ENCODE peak calls at places on chromosome 6, in nine cellular contexts. G is mucosa of descending colon; D is heart right ventricle; J is small intestine; X is neural progenitor cell; A is ovary; Q is PC-3; U is GM23248; M is CD8-positive, alpha-beta memory T cell. L is an unnamed sample.

GRCh38 chr6:131213501-131213990 is 78.3 kb downstream of the AKAP7 start:
- DNase-seq in A (no peak), M (no peak), J (peak; percentile 40), U (peak; percentile 3), Q (no peak), D (no peak), G (no peak), X (peak; percentile 2), L (no peak)

GRCh38 chr6:144922120-144922722 is 637.1 kb downstream of the UTRN start:
- DNase-seq in J (no peak), U (peak; percentile 92), X (no peak), M (no peak), G (no peak), Q (peak; percentile 4), A (no peak), D (no peak), L (no peak)

GRCh38 chr6:107670792-107671199 is 153.3 kb downstream of the SCML4 start:
- DNase-seq in G (no peak), U (peak; percentile 56), D (peak; percentile 84), A (no peak), J (no peak), X (peak; percentile 30), Q (peak; percentile 32), M (no peak), L (no peak)

GRCh38 chr6:39496951-39497350 is 174.4 kb upstream of the KCNK16 start:
- DNase-seq in D (peak; percentile 55), A (peak; percentile 71), U (peak; percentile 48), X (no peak), M (no peak), J (no peak), G (peak; percentile 48), Q (no peak), L (no peak)

GRCh38 chr6:159716247-159717086 is 10.8 kb upstream of the WTAP start:
- DNase-seq in M (no peak), G (no peak), A (no peak), U (peak; percentile 98), D (peak; percentile 21), J (no peak), Q (peak; percentile 61), X (no peak), L (no peak)

GRCh38 chr6:55388161-55388560 is 60.9 kb downstream of the GFRAL start:
- DNase-seq in D (no peak), U (peak; percentile 65), M (no peak), A (no peak), Q (peak; percentile 49), G (no peak), X (no peak), J (no peak), L (no peak)

GRCh38 chr6:81895511-81896185 is 143.2 kb upstream of the TENT5A start:
- DNase-seq in X (no peak), U (peak; percentile 84), G (no peak), D (no peak), Q (peak; percentile 53), M (no peak), A (no peak), J (no peak), L (no peak)

GRCh38 chr6:15955484-15955883 is 173.4 kb upstream of the MYLIP start:
- DNase-seq in X (no peak), G (no peak), Q (no peak), A (no peak), U (no peak), D (no peak), M (no peak), J (no peak), L (no peak)

DNA sequence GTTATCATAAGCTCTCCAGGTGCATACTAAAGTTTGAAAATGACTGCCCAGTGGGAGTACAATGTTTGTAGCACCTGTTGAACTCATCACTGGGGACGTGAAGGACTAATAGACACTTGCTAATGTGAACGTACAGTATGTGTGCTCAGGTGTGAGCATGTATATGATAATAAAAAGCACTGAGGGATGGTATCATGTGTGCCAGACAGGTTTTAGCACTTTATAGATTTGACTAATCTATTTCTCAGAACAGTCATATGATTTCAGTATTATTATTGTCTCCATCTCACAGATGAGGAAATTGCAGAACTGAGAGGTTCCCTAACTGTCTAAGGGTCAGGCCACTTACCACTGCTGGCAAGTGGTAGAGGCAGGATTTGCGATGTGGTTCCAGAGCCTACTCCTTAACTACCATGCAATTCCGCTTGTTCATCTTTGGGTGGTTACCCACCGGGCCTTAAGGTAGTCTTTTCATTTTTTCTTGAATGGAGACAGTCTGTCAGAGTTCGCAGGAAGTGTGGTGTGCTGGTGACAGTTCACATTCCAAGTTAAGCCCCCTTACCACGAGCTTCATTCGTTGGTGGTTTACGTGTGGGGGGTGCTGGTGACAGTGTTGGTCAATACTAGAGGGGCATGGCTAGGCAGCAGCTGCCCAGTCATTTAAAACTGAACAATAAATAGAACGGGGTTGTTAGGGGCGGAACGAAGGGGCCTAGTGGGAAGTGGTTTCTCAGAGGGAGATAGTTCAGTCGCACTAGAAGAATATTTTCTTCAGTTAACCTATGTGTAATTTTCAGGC is 46.8 kb downstream of the RREB1 start:
- DNase-seq in Q (no peak), M (no peak), X (no peak), A (no peak), G (no peak), U (no peak), D (no peak), J (no peak), L (no peak)
- H3K4me3 ChIP-seq in Q (no peak overlapping the region), M (no peak overlapping the region), X (no peak overlapping the region), A (no peak overlapping the region), G (no peak overlapping the region), U (no peak overlapping the region), D (no peak overlapping the region), J (no peak overlapping the region), L (no peak overlapping the region)

DNA sequence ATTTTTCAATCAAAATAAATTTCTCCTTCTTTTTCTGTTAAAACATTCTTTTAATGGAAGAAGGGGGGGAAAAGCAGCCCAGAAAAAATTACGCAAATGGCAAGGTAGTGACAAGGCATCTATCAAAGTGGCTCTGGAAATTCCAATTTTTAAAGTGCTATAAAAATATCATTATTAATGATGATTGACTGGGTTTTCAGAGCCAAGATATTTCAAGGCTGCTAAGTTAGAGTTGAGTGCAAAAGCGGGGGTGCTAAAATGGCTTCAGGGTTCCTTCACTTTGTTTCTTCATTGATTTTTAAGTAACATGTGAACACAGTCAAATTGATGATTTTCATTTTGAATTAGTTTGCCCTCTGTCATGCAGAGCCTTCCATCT is 171.7 kb upstream of the CITED2 start:
- DNase-seq in D (no peak), A (no peak), J (no peak), U (no peak), M (no peak), Q (no peak), G (no peak), X (no peak), L (no peak)
- H3K4me3 ChIP-seq in D (no peak overlapping the region), A (no peak overlapping the region), J (no peak overlapping the region), U (no peak overlapping the region), M (no peak overlapping the region), Q (no peak overlapping the region), G (no peak overlapping the region), X (no peak overlapping the region), L (no peak overlapping the region)

GRCh38 chr6:17281100-17281496 is at the start of gene RBM24:
- DNase-seq in J (peak; percentile 55), Q (peak; percentile 78), M (no peak), X (peak; percentile 91), G (peak; percentile 79), U (peak; percentile 89), A (peak; percentile 69), D (peak; percentile 52), L (no peak)
- H3K4me3 ChIP-seq in J (peak within 1 kb of the TSS; percentile 58), Q (peak within 1 kb of the TSS; percentile 88), M (no peak within 1 kb of the TSS), X (peak within 1 kb of the TSS; percentile 91), G (peak within 1 kb of the TSS; percentile 35), U (peak within 1 kb of the TSS; percentile 95), A (peak within 1 kb of the TSS; percentile 53), D (peak within 1 kb of the TSS; percentile 82), L (peak within 1 kb of the TSS; percentile 35)

GRCh38 chr6:119037941-119038623 is 40.4 kb downstream of the FAM184A start:
- DNase-seq in Q (no peak), A (no peak), X (no peak), J (no peak), U (no peak), G (no peak), M (no peak), D (no peak), L (no peak)

GRCh38 chr6:119037264-119037663 is 41.2 kb downstream of the FAM184A start:
- DNase-seq in G (no peak), J (no peak), A (no peak), X (no peak), U (no peak), M (no peak), D (no peak), Q (no peak), L (no peak)

GRCh38 chr6:119036076-119036475 is 42.4 kb downstream of the FAM184A start:
- DNase-seq in A (no peak), Q (no peak), M (no peak), X (no peak), U (no peak), J (no peak), D (no peak), G (no peak), L (no peak)

GRCh38 chr6:119034827-119035458 is 43.5 kb downstream of the FAM184A start:
- DNase-seq in X (no peak), M (no peak), D (no peak), U (no peak), G (no peak), A (no peak), J (peak; percentile 52), Q (no peak), L (no peak)

DNA sequence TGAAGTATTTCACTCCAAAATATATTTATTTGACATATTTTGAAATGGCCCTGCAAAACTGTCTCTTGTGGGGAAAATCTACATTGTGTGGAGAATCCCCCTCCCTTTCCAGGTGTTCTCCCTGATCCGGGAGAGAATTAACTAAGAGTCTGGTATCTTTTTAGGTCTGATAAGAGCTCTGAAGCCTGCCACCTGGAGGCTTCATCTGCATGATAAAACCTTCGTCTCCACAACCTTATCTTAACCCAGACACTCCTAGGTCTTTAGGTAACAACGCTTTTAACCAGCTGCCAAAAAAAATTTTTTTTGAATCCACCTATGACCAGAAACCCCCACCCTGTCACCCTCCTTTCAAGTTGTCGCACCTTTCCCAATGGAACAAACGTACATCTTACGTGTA is 43.0 kb downstream of the FAM184A start:
- DNase-seq in U (no peak), Q (no peak), M (no peak), G (no peak), J (peak; percentile 35), D (no peak), A (no peak), X (no peak), L (no peak)
- H3K4me3 ChIP-seq in U (no peak overlapping the region), Q (no peak overlapping the region), M (no peak overlapping the region), G (no peak overlapping the region), J (no peak overlapping the region), D (no peak overlapping the region), A (no peak overlapping the region), X (no peak overlapping the region), L (no peak overlapping the region)

DNA sequence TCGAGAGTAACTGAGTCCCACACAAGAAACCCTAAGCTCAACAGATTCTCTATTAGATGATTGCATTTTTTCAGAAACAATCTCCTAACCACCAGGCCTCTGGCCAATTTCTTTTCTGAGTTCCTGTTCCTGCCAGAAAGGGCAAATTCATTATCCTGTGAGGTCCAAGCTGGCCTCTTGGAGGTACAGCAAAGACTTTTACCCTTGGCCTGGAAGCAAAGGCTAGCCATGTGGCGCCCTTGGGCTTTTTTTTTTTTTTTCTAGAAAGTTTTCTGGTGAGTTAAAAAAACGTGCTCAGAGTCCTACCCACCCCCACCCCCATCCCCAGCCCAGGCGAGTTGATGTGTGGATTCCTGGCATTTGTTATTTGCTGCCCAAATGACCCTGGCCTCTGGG is 59.0 kb upstream of the EEF1A1 start:
- DNase-seq in M (no peak), U (peak; percentile 92), X (no peak), D (peak; percentile 33), J (peak; percentile 18), G (no peak), Q (peak; percentile 78), A (peak; percentile 49), L (no peak)
- H3K4me3 ChIP-seq in M (no peak overlapping the region), U (peak overlapping the region; percentile 58), X (peak overlapping the region; percentile 30), D (peak overlapping the region; percentile 40), J (no peak overlapping the region), G (no peak overlapping the region), Q (no peak overlapping the region), A (no peak overlapping the region), L (peak overlapping the region; percentile 29)